ENCODE peak calls at places on chromosomes 6 and 20, in eight cellular contexts. C is astrocyte, H is Panc1, O is left ventricle myocardium inferior, F is tibial artery, S is brain microvascular endothelial cell, X is Peyer's patch, I is heart right ventricle. P is an unnamed sample.

GRCh38 chr20:25289886-25290597 is 42.2 kb downstream of the PYGB start:
- DNase-seq in O (peak; percentile 11), I (no peak), C (no peak), H (no peak), X (no peak), F (no peak), S (no peak), P (no peak)

GRCh38 chr20:38789503-38790209 is 15.8 kb upstream of the PPP1R16B start:
- DNase-seq in I (no peak), F (no peak), S (peak; percentile 12), O (no peak), C (peak; percentile 34), H (no peak), X (no peak), P (no peak)

GRCh38 chr6:23483896-23484295 is 642.1 kb upstream of the NRSN1 start:
- DNase-seq in X (no peak), F (no peak), S (no peak), C (no peak), H (no peak), I (no peak), O (no peak), P (no peak)

GRCh38 chr6:1952726-1953360 is 292.6 kb downstream of the GMDS start:
- DNase-seq in F (no peak), S (peak; percentile 97), I (no peak), H (peak; percentile 78), O (no peak), X (no peak), C (peak; percentile 99), P (peak; percentile 97)

GRCh38 chr20:46200582-46201570 is 82.8 kb downstream of the CD40 start:
- DNase-seq in C (no peak), X (no peak), H (no peak), F (no peak), I (no peak), O (no peak), S (no peak), P (no peak)

GRCh38 chr20:60525397-60525796 is 567.2 kb downstream of the CDH26 start:
- DNase-seq in S (no peak), X (no peak), O (no peak), I (no peak), H (no peak), C (no peak), F (no peak), P (no peak)

GRCh38 chr6:91575032-91575431 is 988.2 kb upstream of the MAP3K7 start:
- DNase-seq in C (no peak), H (no peak), O (no peak), X (no peak), F (no peak), S (no peak), I (no peak), P (peak; percentile 28)

GRCh38 chr20:31869942-31870702 is at the start of the genes DUSP15 and TTLL9:
- DNase-seq in S (no peak), X (peak; percentile 59), C (no peak), F (peak; percentile 80), H (no peak), I (peak; percentile 31), O (peak; percentile 39), P (no peak)

GRCh38 chr6:75209432-75209723 is 3.5 kb upstream of the COL12A1 start:
- DNase-seq in C (no peak), S (no peak), F (no peak), H (no peak), I (no peak), X (no peak), O (no peak), P (no peak)

GRCh38 chr6:155354167-155354566 is 39.9 kb upstream of the TFB1M start:
- DNase-seq in S (no peak), H (no peak), F (no peak), C (no peak), X (no peak), I (no peak), O (no peak), P (no peak)

GRCh38 chr6:29617782-29618557 is 15.0 kb downstream of the GABBR1 start:
- DNase-seq in I (no peak), F (no peak), H (no peak), S (no peak), X (no peak), O (no peak), C (no peak), P (no peak)

GRCh38 chr20:38680492-38681118 is 43.7 kb upstream of the SLC32A1 start:
- DNase-seq in S (peak; percentile 17), O (no peak), H (no peak), X (no peak), C (peak; percentile 16), I (peak; percentile 13), F (peak; percentile 15), P (no peak)

GRCh38 chr6:79313254-79313653 is 78.8 kb upstream of the HMGN3 start:
- DNase-seq in F (no peak), C (no peak), O (no peak), X (no peak), S (no peak), I (no peak), H (no peak), P (no peak)

GRCh38 chr20:1674361-1674760 is 16.8 kb upstream of the SIRPG start:
- DNase-seq in X (no peak), O (no peak), S (no peak), I (no peak), F (no peak), H (no peak), C (no peak), P (no peak)

GRCh38 chr6:52233975-52234823 is 10.1 kb downstream of the IL17F start:
- DNase-seq in I (no peak), O (no peak), X (no peak), H (peak; percentile 15), F (no peak), C (peak; percentile 40), S (peak; percentile 69), P (peak; percentile 58)

GRCh38 chr6:2900821-2901644 is 2.1 kb downstream of the SERPINB9 start:
- DNase-seq in O (no peak), X (no peak), S (no peak), F (no peak), H (no peak), C (no peak), I (peak; percentile 71), P (no peak)

GRCh38 chr20:63740070-63740500 is 509 bp downstream of the SLC2A4RG start:
- DNase-seq in F (peak; percentile 86), O (peak; percentile 55), X (peak; percentile 67), C (no peak), S (no peak), I (no peak), H (no peak), P (no peak)

GRCh38 chr6:45611502-45611901 is 233.8 kb upstream of the SUPT3H start:
- DNase-seq in H (no peak), I (no peak), O (no peak), C (no peak), S (no peak), X (no peak), F (no peak), P (no peak)

GRCh38 chr6:72363844-72364740 is 257.8 kb upstream of the KCNQ5 start:
- DNase-seq in H (peak; percentile 41), X (no peak), S (peak; percentile 90), C (peak; percentile 98), F (no peak), O (no peak), I (no peak), P (peak; percentile 88)

GRCh38 chr6:162379762-162380409 is 347.7 kb downstream of the PRKN start:
- DNase-seq in C (peak; percentile 18), X (no peak), H (no peak), I (no peak), S (peak; percentile 81), F (no peak), O (no peak), P (no peak)

GRCh38 chr6:31792090-31792374 is 3.5 kb downstream of the VARS1 start:
- DNase-seq in I (no peak), C (no peak), O (no peak), S (no peak), X (no peak), H (no peak), F (no peak), P (no peak)

GRCh38 chr6:164122109-164122508 is 707.6 kb downstream of the QKI start:
- DNase-seq in F (no peak), C (no peak), O (no peak), I (no peak), S (no peak), X (no peak), H (no peak), P (no peak)
- H3K36me3 ChIP-seq in F (no peaks in the 10 kb centered on the region), C (no peaks in the 10 kb centered on the region), O (no peaks in the 10 kb centered on the region), I (no peaks in the 10 kb centered on the region), S (no peaks in the 10 kb centered on the region), X (no peaks in the 10 kb centered on the region), H (no peaks in the 10 kb centered on the region), P (no peaks in the 10 kb centered on the region)

DNA sequence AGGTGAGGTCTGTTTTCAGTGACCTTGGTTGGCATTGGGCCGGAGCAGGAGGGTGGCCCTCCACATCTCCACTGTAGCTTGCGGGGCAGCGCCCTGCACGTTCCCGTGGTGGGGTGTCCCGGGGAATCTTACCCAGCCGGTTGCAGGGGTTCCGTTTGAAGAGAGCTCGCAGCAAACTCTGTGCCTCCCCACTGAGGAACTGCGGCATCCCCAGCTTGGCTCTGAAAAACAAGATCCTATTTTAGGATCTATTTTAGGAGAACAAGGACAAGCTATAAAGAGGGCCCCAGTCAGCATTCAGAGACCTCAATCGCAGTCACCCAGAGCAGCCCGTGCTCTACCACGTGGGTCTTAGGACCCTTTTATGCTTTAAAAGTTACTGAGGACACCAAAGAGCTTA is 97.8 kb downstream of the RAMACL start:
- DNase-seq in S (no peak), F (peak; percentile 60), O (peak; percentile 16), I (no peak), X (peak; percentile 34), C (no peak), H (no peak), P (no peak)
- H3K4me3 ChIP-seq in S (no peak overlapping the region), F (no peak overlapping the region), O (peak overlapping the region; percentile 10), I (peak overlapping the region; percentile 5), X (no peak overlapping the region), C (no peak overlapping the region), H (no peak overlapping the region), P (no peak overlapping the region)

GRCh38 chr20:53718142-53718481 is 124.5 kb upstream of the ZNF217 start:
- DNase-seq in S (no peak), C (no peak), X (no peak), I (no peak), F (no peak), H (no peak), O (no peak), P (no peak)
- TF ChIP-seq CTCF in S (no peak), C (no peak), X (no peak), I (no peak), F (no peak), H (no peak), O (no peak), P (no peak)

GRCh38 chr20:19958923-19959322 is 58.2 kb upstream of the NAA20 start:
- DNase-seq in F (no peak), C (no peak), I (no peak), X (no peak), S (no peak), H (no peak), O (no peak), P (no peak)

GRCh38 chr20:19960745-19961144 is 56.4 kb upstream of the NAA20 start:
- DNase-seq in O (no peak), S (no peak), C (no peak), X (no peak), H (no peak), I (no peak), F (no peak), P (no peak)

GRCh38 chr20:19958243-19958642 is 58.9 kb upstream of the NAA20 start:
- DNase-seq in O (no peak), I (no peak), X (no peak), S (no peak), F (no peak), H (no peak), C (no peak), P (no peak)

GRCh38 chr20:19962958-19963357 is 54.2 kb upstream of the NAA20 start:
- DNase-seq in C (no peak), F (no peak), O (no peak), X (no peak), H (no peak), S (no peak), I (no peak), P (no peak)

GRCh38 chr20:19961298-19961697 is 55.9 kb upstream of the NAA20 start:
- DNase-seq in C (no peak), H (no peak), I (no peak), X (no peak), O (no peak), F (no peak), S (no peak), P (no peak)
- H3K36me3 ChIP-seq in C (peaks cover 6% of the 10 kb centered on the region), H (no peaks in the 10 kb centered on the region), I (peaks cover 99% of the 10 kb centered on the region), X (peaks cover 91% of the 10 kb centered on the region), O (peaks cover 100% of the 10 kb centered on the region), F (peaks cover 85% of the 10 kb centered on the region), S (peaks cover 6% of the 10 kb centered on the region), P (peaks cover 1% of the 10 kb centered on the region)